ENCODE peak calls at places on chromosomes 3 and 15, in four cellular contexts. Y is RWPE2, N is endodermal cell, U is BJ. R is an unnamed sample.

GRCh38 chr15:38699633-38700230 is 135.1 kb upstream of the RASGRP1 start:
- DNase-seq in Y (no peak), N (peak; percentile 87), U (no peak), R (no peak)

GRCh38 chr3:149339931-149340309 is 6.5 kb upstream of the TM4SF18 start:
- DNase-seq in Y (peak; percentile 93), N (peak; percentile 90), U (peak; percentile 94), R (peak; percentile 83)

GRCh38 chr3:15055019-15055557 is 10.0 kb downstream of the MRPS25 start:
- DNase-seq in Y (no peak), N (no peak), U (no peak), R (peak; percentile 77)

GRCh38 chr3:141926929-141927328 is 50.5 kb downstream of the ATP1B3 start:
- DNase-seq in Y (no peak), N (no peak), U (no peak), R (no peak)

GRCh38 chr3:5168110-5168509 is 19.4 kb upstream of the EDEM1 start:
- DNase-seq in Y (no peak), N (no peak), U (no peak), R (no peak)

GRCh38 chr3:27185231-27185989 is 183.8 kb downstream of the NEK10 start:
- DNase-seq in Y (no peak), N (no peak), U (no peak), R (no peak)

GRCh38 chr3:189270248-189270832 is 98.6 kb downstream of the TPRG1 start:
- DNase-seq in Y (peak; percentile 73), N (peak; percentile 85), U (no peak), R (no peak)

GRCh38 chr3:114445233-114445632 is 151.4 kb downstream of the TIGIT start:
- DNase-seq in Y (no peak), N (no peak), U (no peak), R (no peak)

GRCh38 chr15:71048913-71049675 is 66.2 kb upstream of the THSD4 start:
- DNase-seq in Y (no peak), N (no peak), U (peak; percentile 69), R (no peak)

GRCh38 chr15:69958494-69959134 is 139.1 kb downstream of the TLE3 start:
- DNase-seq in Y (no peak), N (peak; percentile 80), U (no peak), R (no peak)

GRCh38 chr3:132843851-132844565 is 121.8 kb upstream of the NPHP3 start:
- DNase-seq in Y (no peak), N (peak; percentile 61), U (no peak), R (no peak)

GRCh38 chr3:14616606-14617507 is 34.7 kb upstream of the CCDC174 start:
- DNase-seq in Y (no peak), N (no peak), U (no peak), R (no peak)

GRCh38 chr3:123447749-123448502 is 964 bp downstream of the ADCY5 start:
- DNase-seq in Y (no peak), N (peak; percentile 90), U (no peak), R (no peak)

GRCh38 chr3:46092704-46093085 is 65.4 kb upstream of the XCR1 start:
- DNase-seq in Y (no peak), N (no peak), U (no peak), R (no peak)

GRCh38 chr3:65617787-65618186 is 420.9 kb downstream of the MAGI1 start:
- DNase-seq in Y (no peak), N (no peak), U (no peak), R (no peak)

GRCh38 chr15:34847598-34847997 is 52.2 kb upstream of the ACTC1 start:
- DNase-seq in Y (no peak), N (no peak), U (no peak), R (no peak)

GRCh38 chr3:122025296-122025695 is 3.2 kb upstream of the ILDR1 start:
- DNase-seq in Y (no peak), N (no peak), U (no peak), R (no peak)

GRCh38 chr3:174408310-174408709 is 450.8 kb upstream of the NAALADL2 start:
- DNase-seq in Y (no peak), N (no peak), U (no peak), R (no peak)

GRCh38 chr3:192054881-192055280 is 593.9 kb downstream of the PYDC2 start:
- DNase-seq in Y (no peak), N (no peak), U (no peak), R (no peak)

GRCh38 chr15:57356636-57357035 is 19.7 kb upstream of the CGNL1 start:
- DNase-seq in Y (no peak), N (peak; percentile 72), U (peak; percentile 23), R (no peak)

GRCh38 chr3:158859362-158859761 is 57.5 kb downstream of the MFSD1 start:
- DNase-seq in Y (no peak), N (no peak), U (no peak), R (no peak)

DNA sequence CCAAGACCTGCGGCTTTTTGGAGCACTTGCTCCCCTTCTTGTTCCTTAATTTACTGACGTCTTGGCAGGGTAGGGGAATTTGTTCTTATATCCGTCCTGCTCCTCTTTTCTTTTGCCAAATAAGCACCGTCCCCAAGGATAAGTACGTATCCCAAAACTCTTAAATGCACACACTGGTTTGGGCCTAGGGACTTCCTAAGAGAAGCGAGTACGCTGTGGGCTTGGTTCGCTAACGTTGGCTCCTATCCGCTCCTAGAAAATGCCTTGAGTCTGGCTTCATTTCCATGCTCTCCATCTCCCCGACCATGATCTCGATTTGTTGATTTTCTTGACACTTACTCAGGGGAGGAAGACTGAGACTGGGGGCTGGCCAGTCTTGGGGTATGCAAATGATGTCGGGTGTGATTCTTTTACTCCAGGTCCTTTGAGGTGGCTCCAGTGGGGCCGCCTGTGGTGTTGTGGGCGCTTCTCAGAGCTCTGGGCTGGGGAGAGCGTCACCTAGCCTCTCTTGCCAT is 1.3 kb downstream of the MYRIP start:
- DNase-seq in Y (no peak), N (peak; percentile 56), U (no peak), R (no peak)
- H3K27me3 ChIP-seq in Y (peaks cover 67% of the 10 kb centered on the region), N (peaks cover 59% of the 10 kb centered on the region), U (peaks cover 28% of the 10 kb centered on the region), R (no peaks in the 10 kb centered on the region)

DNA sequence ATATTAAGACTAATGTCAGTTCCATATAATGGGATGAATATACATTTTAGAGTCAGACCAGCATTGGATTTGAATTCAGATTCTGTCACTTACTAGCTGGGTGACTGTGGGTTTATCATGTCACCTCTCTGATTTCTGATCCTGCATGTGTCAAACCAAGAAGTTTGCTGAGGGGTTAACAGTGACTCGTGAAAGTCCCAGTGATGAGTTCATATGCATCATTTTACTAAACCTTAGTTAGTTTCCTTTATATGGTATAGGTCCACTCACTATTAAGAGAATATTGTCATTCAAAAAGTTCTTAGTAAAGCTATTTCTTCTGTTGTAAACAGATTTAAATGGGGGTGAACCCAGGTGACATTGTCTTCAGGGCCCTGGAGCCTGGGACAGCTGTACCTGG is 102.3 kb downstream of the ZNF621 start:
- DNase-seq in Y (no peak), N (no peak), U (no peak), R (no peak)
- H3K27me3 ChIP-seq in Y (no peaks in the 10 kb centered on the region), N (no peaks in the 10 kb centered on the region), U (no peaks in the 10 kb centered on the region), R (no peaks in the 10 kb centered on the region)

DNA sequence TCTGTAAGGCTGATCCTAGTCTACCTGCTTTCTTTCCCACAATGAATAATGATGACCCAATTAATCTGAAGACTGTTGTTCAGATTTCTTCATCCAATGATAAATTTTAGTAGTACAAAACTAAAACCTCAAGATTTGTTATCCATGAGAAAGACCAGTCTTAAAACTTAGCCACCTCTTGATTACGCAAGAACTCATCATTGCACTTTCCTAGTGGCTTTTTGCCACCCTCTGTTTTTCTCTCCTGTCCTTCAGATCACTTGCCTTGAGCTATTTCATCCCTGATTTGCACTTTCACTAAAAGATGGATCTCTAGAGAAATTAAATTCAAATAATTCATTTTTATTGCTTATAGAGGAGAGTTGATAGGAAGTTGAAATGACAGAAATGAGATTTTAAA is 142.7 kb upstream of the RBMS3 start:
- DNase-seq in Y (no peak), N (no peak), U (no peak), R (no peak)
- H3K27me3 ChIP-seq in Y (no peaks in the 10 kb centered on the region), N (no peaks in the 10 kb centered on the region), U (no peaks in the 10 kb centered on the region), R (no peaks in the 10 kb centered on the region)

GRCh38 chr3:25428003-25428861 is at the start of gene RARB:
- DNase-seq in Y (no peak), N (peak; percentile 88), U (peak; percentile 81), R (no peak)
- H3K27me3 ChIP-seq in Y (no peaks in the 10 kb centered on the region), N (no peaks in the 10 kb centered on the region), U (no peaks in the 10 kb centered on the region), R (peaks cover 33% of the 10 kb centered on the region)

GRCh38 chr3:36988336-36988735 is 4.6 kb downstream of the EPM2AIP1 start:
- DNase-seq in Y (no peak), N (no peak), U (no peak), R (no peak)
- H3K27me3 ChIP-seq in Y (no peaks in the 10 kb centered on the region), N (no peaks in the 10 kb centered on the region), U (no peaks in the 10 kb centered on the region), R (no peaks in the 10 kb centered on the region)

R was measured in spleen.